ENCODE peak calls at places on chromosomes 11 and 22, in five cellular contexts. B is right lobe of liver; G is CD8-positive, alpha-beta T cell; F is progenitor cell of endocrine pancreas; Y is astrocyte of the cerebellum. N is an unnamed sample.

GRCh38 chr22:37808294-37808657 is 542 bp downstream of the GCAT start:
- DNase-seq in Y (no peak), F (no peak), B (no peak), G (no peak), N (no peak)

GRCh38 chr11:33735426-33736147 is 636 bp downstream of the CD59 start:
- DNase-seq in B (peak; percentile 41), Y (no peak), F (peak; percentile 30), G (peak; percentile 21), N (no peak)

GRCh38 chr11:91907225-91907624 is 317.4 kb upstream of the FAT3 start:
- DNase-seq in F (no peak), Y (no peak), G (no peak), B (no peak), N (no peak)

GRCh38 chr11:33319965-33320813 is 63.0 kb downstream of the HIPK3 start:
- DNase-seq in Y (no peak), B (no peak), G (no peak), F (no peak), N (no peak)

GRCh38 chr11:78646564-78647185 is 72.0 kb upstream of the NARS2 start:
- DNase-seq in G (peak; percentile 32), B (peak; percentile 35), F (peak; percentile 38), Y (peak; percentile 27), N (peak; percentile 52)

GRCh38 chr11:114890076-114890475 is 211.7 kb downstream of the NXPE2 start:
- DNase-seq in Y (no peak), F (no peak), G (no peak), B (no peak), N (no peak)

GRCh38 chr11:134864233-134864967 is 452.4 kb upstream of the B3GAT1 start:
- DNase-seq in B (no peak), G (no peak), Y (no peak), F (no peak), N (no peak)

GRCh38 chr22:47209077-47209514 is 446.6 kb downstream of the TBC1D22A start:
- DNase-seq in F (no peak), B (no peak), Y (no peak), G (no peak), N (no peak)

GRCh38 chr11:122882809-122883681 is 486 bp downstream of the JHY start:
- DNase-seq in F (peak; percentile 31), G (peak; percentile 35), B (peak; percentile 49), Y (no peak), N (peak; percentile 67)

GRCh38 chr11:36618025-36618700 is 20.1 kb upstream of the RAG2 start:
- DNase-seq in F (no peak), B (no peak), Y (no peak), G (no peak), N (no peak)

GRCh38 chr11:114258696-114259095 is 37.5 kb upstream of the NNMT start:
- DNase-seq in F (no peak), Y (no peak), B (no peak), G (no peak), N (no peak)

GRCh38 chr11:109954534-109954933 is 138.7 kb upstream of the ZC3H12C start:
- DNase-seq in B (no peak), Y (no peak), F (no peak), G (no peak), N (no peak)

GRCh38 chr11:131906963-131907362 is 536.5 kb downstream of the NTM start:
- DNase-seq in B (no peak), F (no peak), G (no peak), Y (no peak), N (no peak)

GRCh38 chr11:3687399-3687798 is 16.2 kb upstream of the CHRNA10 start:
- DNase-seq in F (no peak), G (no peak), B (no peak), Y (no peak), N (no peak)

GRCh38 chr11:94107363-94107762 is 21.3 kb upstream of the PANX1 start:
- DNase-seq in Y (no peak), G (no peak), F (no peak), B (no peak), N (no peak)

GRCh38 chr11:133956650-133957633 is at the start of gene IGSF9B:
- DNase-seq in F (peak; percentile 86), G (peak; percentile 86), B (peak; percentile 80), Y (peak; percentile 28), N (peak; percentile 88)

GRCh38 chr11:122025757-122026156 is 90.3 kb downstream of the BLID start:
- DNase-seq in Y (no peak), G (no peak), B (no peak), F (no peak), N (no peak)

GRCh38 chr22:48554893-48555552 is 1272.7 kb downstream of the BRD1 start:
- DNase-seq in Y (no peak), B (no peak), F (peak; percentile 36), G (no peak), N (peak; percentile 33)

GRCh38 chr11:102179366-102179765 is 69.1 kb downstream of the YAP1 start:
- DNase-seq in B (no peak), Y (no peak), G (no peak), F (no peak), N (no peak)

GRCh38 chr11:117514256-117514655 is 186.6 kb downstream of the CEP164 start:
- DNase-seq in F (no peak), B (no peak), Y (no peak), G (no peak), N (no peak)

GRCh38 chr22:25478111-25478510 is 86.4 kb upstream of the GRK3 start:
- DNase-seq in F (no peak), G (no peak), B (no peak), Y (no peak), N (no peak)

GRCh38 chr11:18081551-18081950 is 24.3 kb downstream of the SAAL1 start:
- DNase-seq in Y (no peak), F (no peak), G (no peak), B (no peak), N (no peak)

GRCh38 chr11:88151866-88152265 is 23.4 kb downstream of the RAB38 start:
- DNase-seq in G (no peak), F (no peak), B (no peak), Y (no peak), N (no peak)

GRCh38 chr11:117876341-117877119 is at the start of gene FXYD6:
- DNase-seq in B (peak; percentile 54), Y (no peak), F (peak; percentile 48), G (no peak), N (peak; percentile 41)

GRCh38 chr22:36331912-36332622 is 55.7 kb downstream of the MYH9 start:
- DNase-seq in F (no peak), Y (no peak), B (peak; percentile 79), G (peak; percentile 57), N (peak; percentile 22)

GRCh38 chr11:74321487-74322188 is 10.2 kb upstream of the P4HA3 start:
- DNase-seq in B (no peak), F (no peak), G (no peak), Y (peak; percentile 40), N (peak; percentile 38)

GRCh38 chr11:63919267-63920125 is 2.5 kb upstream of the RCOR2 start:
- DNase-seq in G (no peak), F (no peak), Y (no peak), B (no peak), N (no peak)

GRCh38 chr22:39109361-39109760 is 12.3 kb downstream of the APOBEC3H start:
- DNase-seq in F (no peak), Y (no peak), B (no peak), G (no peak), N (no peak)

GRCh38 chr11:36564376-36565032 is 3.3 kb upstream of the RAG1 start:
- DNase-seq in G (no peak), B (no peak), F (peak; percentile 18), Y (peak; percentile 45), N (peak; percentile 44)

GRCh38 chr22:43047605-43048004 is 32.7 kb upstream of the PACSIN2 start:
- DNase-seq in B (no peak), Y (no peak), F (no peak), G (no peak), N (no peak)

GRCh38 chr11:62599909-62600308 is 1.8 kb downstream of the MTA2 start:
- DNase-seq in B (no peak), F (no peak), G (no peak), Y (no peak), N (no peak)

GRCh38 chr22:45968003-45968650 is 8.8 kb downstream of the WNT7B start:
- DNase-seq in F (no peak), G (no peak), Y (no peak), B (no peak), N (no peak)

GRCh38 chr22:45970709-45971388 is 6.1 kb downstream of the WNT7B start:
- DNase-seq in Y (no peak), G (no peak), B (no peak), F (no peak), N (no peak)

GRCh38 chr22:45968751-45969413 is 8.1 kb downstream of the WNT7B start:
- DNase-seq in B (no peak), Y (peak; percentile 71), G (no peak), F (no peak), N (no peak)

GRCh38 chr22:45969801-45970464 is 7.0 kb downstream of the WNT7B start:
- DNase-seq in Y (no peak), F (no peak), B (no peak), G (no peak), N (no peak)

GRCh38 chr22:45969414-45969799 is 7.6 kb downstream of the WNT7B start:
- DNase-seq in Y (no peak), B (no peak), G (no peak), F (no peak), N (no peak)
- TF ChIP-seq CTCF in Y (no peak), B (no peak), G (no peak), F (peak; percentile 37), N (no peak)

DNA sequence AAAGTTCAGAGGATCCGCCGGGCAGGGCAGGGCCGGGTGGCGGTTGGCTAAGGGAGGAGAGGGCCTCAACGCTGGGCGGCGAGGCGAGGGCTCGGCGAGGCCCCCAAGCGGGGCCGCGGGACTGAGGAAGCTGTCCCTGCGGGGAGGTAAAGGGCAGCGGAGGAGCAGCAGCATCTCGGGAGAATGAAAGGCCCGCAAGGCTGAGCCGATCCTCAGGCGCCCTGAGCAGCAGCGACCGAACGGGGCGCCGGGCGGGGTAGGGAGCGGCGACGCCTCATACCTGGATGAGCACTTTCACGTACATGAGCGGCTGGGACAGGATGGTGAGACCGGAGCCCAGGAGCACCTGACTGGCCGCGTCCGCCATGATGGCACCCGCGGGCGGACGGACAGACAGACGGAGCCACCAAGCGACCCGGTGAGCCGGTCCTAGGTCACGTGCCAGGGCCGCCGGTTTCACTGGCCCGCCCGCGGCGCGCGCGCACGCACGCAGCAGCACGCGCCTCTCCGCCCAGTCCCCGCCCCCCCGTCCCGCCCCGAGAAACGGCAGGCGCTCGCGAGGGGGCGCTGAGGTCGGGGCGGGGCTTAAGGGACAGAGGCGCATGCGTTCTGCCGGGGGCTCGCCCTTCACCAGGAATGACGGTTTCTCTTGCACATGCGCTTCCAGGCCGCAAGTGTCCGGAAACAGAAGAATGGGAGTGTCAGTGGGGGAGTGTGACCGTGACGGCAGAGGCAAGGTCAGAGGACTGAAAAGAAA is at the start of gene MTCH2:
- DNase-seq in Y (peak; percentile 91), B (peak; percentile 96), G (peak; percentile 95), F (peak; percentile 92), N (peak; percentile 95)
- TF ChIP-seq CTCF in Y (peak; percentile 1), B (peak; percentile 31), G (no peak), F (peak; percentile 34), N (no peak)

GRCh38 chr22:49892226-49892899 is 25.9 kb downstream of the ALG12 start:
- DNase-seq in G (no peak), F (no peak), Y (no peak), B (no peak), N (no peak)
- TF ChIP-seq CTCF in G (no peak), F (no peak), Y (no peak), B (no peak), N (no peak)

GRCh38 chr11:10443721-10444120 is 11.3 kb upstream of the AMPD3 start:
- DNase-seq in F (no peak), B (no peak), G (no peak), Y (no peak), N (no peak)
- TF ChIP-seq CTCF in F (no peak), B (no peak), G (no peak), Y (no peak), N (no peak)